ENCODE peak calls at places on chromosomes 4 and X, in four cellular contexts. One of them, this sample, is unnamed.

GRCh38 chr4:23827971-23828680 is 61.7 kb downstream of the PPARGC1A start:
- DNase-seq in MM.1S: no peak
- DNase-seq in fibroblast of mammary gland: peak
- DNase-seq in GM12864: no peak
- DNase-seq in this sample: no peak

GRCh38 chrX:23333842-23334535 is 660 bp upstream of the PTCHD1 start:
- DNase-seq in MM.1S: no peak
- DNase-seq in fibroblast of mammary gland: no peak
- DNase-seq in GM12864: no peak
- DNase-seq in this sample: no peak

GRCh38 chr4:1711055-1711905 is 839 bp downstream of the SLBP start:
- DNase-seq in MM.1S: peak
- DNase-seq in fibroblast of mammary gland: peak
- DNase-seq in GM12864: no peak
- DNase-seq in this sample: peak

GRCh38 chr4:54050214-54050904 is 14.0 kb downstream of the CHIC2 start:
- DNase-seq in MM.1S: no peak
- DNase-seq in fibroblast of mammary gland: peak
- DNase-seq in GM12864: no peak
- DNase-seq in this sample: peak

GRCh38 chr4:41095973-41096372 is 118.4 kb downstream of the APBB2 start:
- DNase-seq in MM.1S: no peak
- DNase-seq in fibroblast of mammary gland: peak
- DNase-seq in GM12864: peak
- DNase-seq in this sample: peak

GRCh38 chr4:8505229-8505628 is 64.7 kb downstream of the TRMT44 start:
- DNase-seq in MM.1S: no peak
- DNase-seq in fibroblast of mammary gland: no peak
- DNase-seq in GM12864: no peak
- DNase-seq in this sample: no peak

GRCh38 chr4:17494258-17494657 is 17.6 kb downstream of the QDPR start:
- DNase-seq in MM.1S: no peak
- DNase-seq in fibroblast of mammary gland: peak
- DNase-seq in GM12864: no peak
- DNase-seq in this sample: peak

GRCh38 chr4:53905281-53905934 is 159.0 kb downstream of the CHIC2 start:
- DNase-seq in MM.1S: no peak
- DNase-seq in fibroblast of mammary gland: no peak
- DNase-seq in GM12864: no peak
- DNase-seq in this sample: peak

DNA sequence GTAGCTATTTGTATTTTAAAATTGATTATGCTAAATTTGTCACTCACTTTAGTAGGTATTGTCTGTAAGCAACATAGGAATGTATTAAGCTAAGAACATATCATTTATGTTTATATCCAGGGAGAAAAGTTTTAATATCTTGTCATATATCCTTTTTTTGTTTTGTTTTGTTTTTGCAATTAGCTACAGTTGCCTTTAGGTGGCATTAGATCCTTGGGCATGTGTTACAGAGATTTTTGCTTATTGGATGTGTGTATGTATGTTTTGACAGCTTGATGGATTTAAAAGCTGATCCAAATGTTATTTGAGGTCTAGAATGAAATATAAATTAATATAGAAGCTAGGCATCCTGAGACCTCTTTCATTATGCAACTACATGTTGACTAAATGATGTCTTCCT is 36.1 kb upstream of the OTUD4 start:
- DNase-seq in MM.1S: peak
- DNase-seq in fibroblast of mammary gland: peak
- DNase-seq in GM12864: no peak
- DNase-seq in this sample: peak
- TF ChIP-seq CTCF in MM.1S: peak
- TF ChIP-seq CTCF in fibroblast of mammary gland: peak
- TF ChIP-seq CTCF in GM12864: peak
- TF ChIP-seq CTCF in this sample: peak

DNA sequence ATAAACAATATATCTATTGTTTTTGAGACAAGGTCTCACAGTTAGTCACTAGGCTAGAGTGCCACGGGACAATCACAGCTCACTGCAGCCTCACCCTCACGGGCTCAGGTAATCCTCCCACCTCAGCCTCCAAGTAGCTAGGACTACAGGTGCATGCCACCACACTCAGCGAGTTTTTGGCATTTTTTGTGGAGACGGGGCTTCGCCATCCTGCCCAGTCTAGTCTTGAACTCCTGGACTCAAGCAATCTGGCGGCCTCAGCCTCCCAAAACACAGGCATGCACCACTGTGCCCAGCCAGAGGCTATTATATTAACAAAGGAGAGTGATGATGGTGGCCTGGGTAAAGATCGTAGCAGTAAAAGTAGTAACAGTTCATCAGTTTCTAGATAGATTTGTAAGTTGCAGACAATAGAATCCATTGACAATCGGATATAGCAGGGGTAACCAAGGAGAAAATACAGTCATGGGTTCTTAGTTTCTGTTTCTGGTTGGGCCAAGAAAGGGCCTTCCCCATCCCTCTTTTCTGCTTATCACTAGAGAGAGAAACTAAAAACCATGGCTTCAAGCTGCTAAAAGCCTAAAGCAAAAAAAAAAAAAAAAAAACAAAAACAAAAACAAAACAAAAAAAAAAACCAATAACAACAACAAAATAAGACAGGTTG is 60.6 kb downstream of the ANXA10 start:
- DNase-seq in MM.1S: peak
- DNase-seq in fibroblast of mammary gland: no peak
- DNase-seq in GM12864: no peak
- DNase-seq in this sample: peak
- H3K4me3 ChIP-seq in MM.1S: peak
- H3K4me3 ChIP-seq in fibroblast of mammary gland: no peak
- H3K4me3 ChIP-seq in GM12864: no peak
- H3K4me3 ChIP-seq in this sample: no peak

GRCh38 chrX:151796576-151796975 is 62.0 kb downstream of the CNGA2 start:
- DNase-seq in MM.1S: no peak
- DNase-seq in fibroblast of mammary gland: no peak
- DNase-seq in GM12864: no peak
- DNase-seq in this sample: no peak

GRCh38 chrX:151806967-151807540 is 72.5 kb downstream of the CNGA2 start:
- DNase-seq in MM.1S: no peak
- DNase-seq in fibroblast of mammary gland: no peak
- DNase-seq in GM12864: no peak
- DNase-seq in this sample: no peak

DNA sequence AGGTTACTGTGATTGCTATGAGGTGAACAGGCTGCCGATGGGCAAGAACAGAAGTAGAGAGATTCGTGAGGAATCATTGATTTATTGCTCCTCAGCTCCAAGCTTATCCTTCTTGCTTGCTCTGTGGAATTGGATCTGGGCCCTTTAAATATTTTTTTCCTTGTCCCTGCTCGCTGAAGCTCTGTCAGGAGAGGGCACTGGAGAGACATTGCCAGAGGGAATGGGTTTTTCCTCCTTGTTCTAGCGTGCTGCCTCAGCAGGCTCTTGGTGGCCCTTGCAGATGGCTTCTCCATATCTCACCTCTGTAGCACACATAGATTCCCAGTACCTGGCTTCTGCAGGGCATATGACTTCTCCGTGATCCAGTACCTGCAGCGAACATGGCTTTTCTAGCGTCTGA is 67.4 kb downstream of the CNGA2 start:
- DNase-seq in MM.1S: no peak
- DNase-seq in fibroblast of mammary gland: peak
- DNase-seq in GM12864: no peak
- DNase-seq in this sample: peak
- TF ChIP-seq CTCF in MM.1S: no peak
- TF ChIP-seq CTCF in fibroblast of mammary gland: peak
- TF ChIP-seq CTCF in GM12864: no peak
- TF ChIP-seq CTCF in this sample: peak

DNA sequence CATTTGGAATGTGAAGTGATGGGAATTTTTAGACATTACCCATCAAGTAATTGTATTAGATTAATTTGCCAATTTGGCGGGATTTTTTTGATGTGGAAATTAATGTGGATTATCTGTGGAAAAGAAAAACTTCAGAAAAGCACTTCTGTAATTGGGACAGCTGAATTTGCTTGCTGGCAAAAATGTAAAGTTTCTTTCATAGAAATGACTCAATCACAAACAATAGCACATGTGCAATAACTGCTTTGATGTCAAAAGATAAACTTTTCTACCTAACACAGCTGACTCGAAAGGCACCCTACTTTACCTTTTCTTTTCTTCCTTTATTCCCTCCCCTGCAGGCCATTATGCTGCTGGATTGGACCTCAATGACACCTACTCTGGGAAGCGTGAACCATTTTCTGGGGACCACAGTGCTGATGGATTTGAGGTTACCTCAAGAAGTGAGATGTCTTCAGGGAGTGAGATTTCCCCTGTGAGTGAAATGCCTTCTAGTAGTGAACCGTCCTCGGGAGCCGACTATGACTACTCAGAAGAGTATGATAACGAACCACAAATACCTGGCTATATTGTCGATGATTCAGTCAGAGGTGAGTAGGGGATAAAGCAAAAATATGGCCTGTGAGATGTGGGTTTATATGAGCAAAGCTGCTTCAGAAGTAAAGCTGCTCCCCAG is 1.4 kb downstream of the AREG start:
- DNase-seq in MM.1S: no peak
- DNase-seq in fibroblast of mammary gland: no peak
- DNase-seq in GM12864: no peak
- DNase-seq in this sample: no peak
- H3K4me3 ChIP-seq in MM.1S: no peak
- H3K4me3 ChIP-seq in fibroblast of mammary gland: peak
- H3K4me3 ChIP-seq in GM12864: no peak
- H3K4me3 ChIP-seq in this sample: no peak

DNA sequence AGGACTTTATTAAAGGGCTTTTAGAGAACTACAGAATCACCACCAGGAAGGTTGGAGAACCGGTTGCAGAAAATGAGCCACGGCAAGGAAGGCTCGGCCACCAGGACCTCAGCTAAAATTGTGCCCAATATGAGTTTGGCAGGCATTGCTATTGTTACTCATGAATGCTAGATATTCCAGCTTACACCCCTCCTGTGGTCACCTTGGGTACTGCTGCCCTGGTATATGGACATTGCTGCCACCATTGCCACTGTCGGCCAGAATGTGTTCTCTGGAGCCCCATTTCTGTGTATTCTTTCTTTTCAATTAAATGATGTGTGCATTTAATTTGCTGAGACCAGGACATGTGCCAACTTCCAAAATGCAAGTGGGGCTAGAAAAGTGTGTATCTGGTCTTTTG is 626.7 kb upstream of the BOD1L1 start:
- DNase-seq in MM.1S: peak
- DNase-seq in fibroblast of mammary gland: peak
- DNase-seq in GM12864: no peak
- DNase-seq in this sample: peak
- TF ChIP-seq CTCF in MM.1S: peak
- TF ChIP-seq CTCF in fibroblast of mammary gland: peak
- TF ChIP-seq CTCF in GM12864: peak
- TF ChIP-seq CTCF in this sample: peak

DNA sequence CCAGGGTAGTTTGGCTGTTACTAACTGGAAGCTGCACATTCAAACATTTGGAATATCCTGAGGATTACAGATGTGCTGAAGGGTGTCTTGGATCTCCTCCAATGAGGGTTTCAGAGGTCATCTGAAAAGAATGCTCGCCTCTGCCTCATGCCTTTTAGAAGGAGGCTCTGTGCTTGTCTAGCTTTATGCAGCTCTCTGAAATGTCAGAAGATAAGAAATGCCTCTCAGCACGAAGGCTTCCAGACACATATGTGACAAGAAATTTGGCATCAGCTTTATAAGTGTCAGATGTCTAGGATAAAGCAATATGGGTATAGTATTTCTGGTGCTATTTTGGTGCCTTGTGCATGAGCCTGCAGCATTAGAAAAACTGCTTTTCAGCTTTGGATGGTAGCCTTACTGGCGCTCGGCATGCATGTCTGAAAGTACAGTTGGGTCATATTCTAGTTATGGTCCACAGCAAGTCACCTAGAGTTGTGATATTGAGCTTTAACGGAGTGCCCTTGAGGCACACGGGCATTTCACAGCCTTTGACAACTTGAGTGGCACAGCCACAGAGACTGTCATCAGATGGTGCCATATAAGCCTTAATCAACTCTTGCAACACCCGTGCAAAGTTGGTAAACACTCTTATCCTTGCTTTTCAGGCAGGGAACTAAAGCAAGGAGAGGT is 70.8 kb upstream of the PGRMC2 start:
- DNase-seq in MM.1S: no peak
- DNase-seq in fibroblast of mammary gland: peak
- DNase-seq in GM12864: no peak
- DNase-seq in this sample: peak
- H3K4me3 ChIP-seq in MM.1S: no peak
- H3K4me3 ChIP-seq in fibroblast of mammary gland: no peak
- H3K4me3 ChIP-seq in GM12864: no peak
- H3K4me3 ChIP-seq in this sample: no peak

DNA sequence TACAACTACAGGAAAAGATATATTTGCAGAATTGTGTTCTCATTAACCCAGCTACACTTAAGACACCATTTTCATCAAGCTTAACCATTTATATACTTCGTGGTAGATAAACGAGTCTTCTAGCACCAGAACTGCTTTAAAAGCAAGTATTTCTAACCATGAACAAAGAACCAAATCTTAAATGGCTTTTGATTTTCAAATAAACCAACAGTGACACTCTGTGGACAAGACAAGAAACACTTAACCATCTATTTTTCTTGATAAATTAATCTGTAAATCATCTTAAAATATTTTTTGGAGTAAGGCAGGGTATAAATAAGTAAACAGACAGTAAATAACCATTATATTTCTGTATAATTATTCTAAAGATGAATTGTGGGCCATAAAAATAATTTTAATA is 10.2 kb downstream of the BEND2 start:
- DNase-seq in MM.1S: peak
- DNase-seq in fibroblast of mammary gland: peak
- DNase-seq in GM12864: no peak
- DNase-seq in this sample: peak
- TF ChIP-seq CTCF in MM.1S: peak
- TF ChIP-seq CTCF in fibroblast of mammary gland: peak
- TF ChIP-seq CTCF in GM12864: no peak
- TF ChIP-seq CTCF in this sample: peak